ENCODE peak calls at places on chromosomes 2 and 18, in six cellular contexts. T is activated CD4-positive, alpha-beta T cell treated with anti-CD3 and anti-CD28 coated beads for 24 hours; Y is left cardiac atrium; V is stimulated activated CD8-positive, alpha-beta memory T cell treated with anti-CD3 and anti-CD28 coated beads, Interleukin-12 subunit alpha, Interleukin-12 subunit beta, amount 100 ng/mL, for 4 hours; L is glomerular endothelial cell; O is GM12891. S is an unnamed sample.

GRCh38 chr2:130768191-130768855 is 13.0 kb downstream of the AMER3 start:
- DNase-seq in O (no peak), L (no peak), Y (no peak), T (no peak), V (no peak), S (no peak)

GRCh38 chr2:26598336-26599006 is 42.7 kb downstream of the CIB4 start:
- DNase-seq in O (no peak), Y (no peak), L (no peak), T (no peak), V (no peak), S (peak)

GRCh38 chr2:54336977-54337255 is 80.9 kb upstream of the TSPYL6 start:
- DNase-seq in L (no peak), V (no peak), O (no peak), Y (no peak), T (no peak), S (no peak)

GRCh38 chr2:128269358-128270305 is 49.0 kb downstream of the HS6ST1 start:
- DNase-seq in V (no peak), L (no peak), T (no peak), O (no peak), Y (peak), S (peak)

GRCh38 chr2:192413812-192414424 is 219.2 kb upstream of the TMEFF2 start:
- DNase-seq in Y (no peak), V (no peak), O (no peak), L (no peak), T (no peak), S (no peak)

GRCh38 chr18:79199691-79200374 is 130.6 kb downstream of the ATP9B start:
- DNase-seq in O (no peak), Y (no peak), V (no peak), T (no peak), L (no peak), S (no peak)

GRCh38 chr18:36158261-36158867 is 28.7 kb downstream of the ELP2 start:
- DNase-seq in T (no peak), V (no peak), L (no peak), Y (no peak), O (no peak), S (no peak)

GRCh38 chr2:165009466-165009865 is 54.1 kb upstream of the SLC38A11 start:
- DNase-seq in Y (no peak), V (no peak), T (no peak), L (no peak), O (no peak), S (no peak)

GRCh38 chr2:23404426-23404825 is 19.4 kb downstream of the KLHL29 start:
- DNase-seq in T (no peak), Y (no peak), L (peak), V (no peak), O (no peak), S (no peak)

GRCh38 chr2:178891959-178892485 is 84.8 kb upstream of the TTN start:
- DNase-seq in V (no peak), T (no peak), Y (no peak), L (no peak), O (no peak), S (no peak)

GRCh38 chr18:23099621-23100020 is 35.7 kb upstream of the CABLES1 start:
- DNase-seq in T (no peak), Y (no peak), L (no peak), V (no peak), O (no peak), S (no peak)

GRCh38 chr2:73050011-73050617 is 21.4 kb downstream of the SFXN5 start:
- DNase-seq in Y (no peak), T (no peak), O (no peak), V (no peak), L (no peak), S (peak)

GRCh38 chr2:118716102-118716501 is 131.3 kb downstream of the EN1 start:
- DNase-seq in V (no peak), O (no peak), Y (no peak), T (no peak), L (no peak), S (no peak)

GRCh38 chr18:7946724-7947377 is 379.7 kb downstream of the PTPRM start:
- DNase-seq in V (no peak), Y (peak), L (no peak), T (peak), O (no peak), S (no peak)

GRCh38 chr2:10552220-10552870 is 104.2 kb upstream of the ODC1 start:
- DNase-seq in O (no peak), T (no peak), L (no peak), V (no peak), Y (no peak), S (no peak)

GRCh38 chr2:33681333-33681732 is 82.2 kb upstream of the FAM98A start:
- DNase-seq in V (no peak), L (peak), Y (no peak), O (no peak), T (no peak), S (no peak)

GRCh38 chr2:167759531-167759930 is 487.9 kb downstream of the STK39 start:
- DNase-seq in T (no peak), O (no peak), Y (no peak), V (no peak), L (no peak), S (no peak)

GRCh38 chr2:46163804-46164569 is 133.2 kb upstream of the EPAS1 start:
- DNase-seq in O (no peak), V (no peak), T (no peak), L (no peak), Y (no peak), S (no peak)

GRCh38 chr2:47809903-47810302 is 27.0 kb downstream of the MSH6 start:
- DNase-seq in Y (no peak), T (no peak), V (no peak), L (no peak), O (no peak), S (no peak)

GRCh38 chr2:28413152-28413895 is 20.7 kb downstream of the FOSL2 start:
- DNase-seq in V (no peak), L (no peak), T (no peak), Y (no peak), O (no peak), S (peak)

GRCh38 chr2:98664323-98664722 is 55.9 kb downstream of the UNC50 start:
- DNase-seq in Y (no peak), L (no peak), T (no peak), O (no peak), V (no peak), S (no peak)

GRCh38 chr2:1775511-1776035 is 31.3 kb upstream of the PXDN start:
- DNase-seq in O (no peak), Y (no peak), V (no peak), L (no peak), T (no peak), S (no peak)

GRCh38 chr18:13141209-13141608 is 77.4 kb upstream of the LDLRAD4 start:
- DNase-seq in Y (no peak), O (no peak), L (no peak), V (no peak), T (no peak), S (no peak)

GRCh38 chr2:33074197-33074596 is 127.4 kb downstream of the LTBP1 start:
- DNase-seq in O (no peak), V (no peak), T (no peak), Y (no peak), L (no peak), S (no peak)

GRCh38 chr2:24883946-24884345 is 36.1 kb downstream of the ADCY3 start:
- DNase-seq in V (no peak), O (no peak), T (no peak), L (no peak), Y (no peak), S (no peak)

GRCh38 chr2:71688530-71688929 is 235.2 kb downstream of the DYSF start:
- DNase-seq in V (no peak), T (no peak), O (no peak), L (no peak), Y (no peak), S (no peak)

GRCh38 chr2:162385516-162385915 is 41.6 kb downstream of the GCA start:
- DNase-seq in T (no peak), Y (no peak), L (no peak), O (no peak), V (no peak), S (no peak)

GRCh38 chr18:74288041-74288440 is 3.7 kb downstream of the CYB5A start:
- DNase-seq in L (no peak), V (no peak), O (no peak), Y (no peak), T (no peak), S (peak)

GRCh38 chr2:156635646-156636045 is 199.5 kb downstream of the GPD2 start:
- DNase-seq in V (no peak), O (no peak), L (no peak), T (no peak), Y (no peak), S (no peak)

GRCh38 chr2:65940856-65941255 is 494.1 kb upstream of the MEIS1 start:
- DNase-seq in T (no peak), O (no peak), Y (no peak), V (no peak), L (no peak), S (no peak)

GRCh38 chr2:227447606-227448005 is 24.4 kb upstream of the AGFG1 start:
- DNase-seq in L (no peak), O (no peak), T (no peak), Y (no peak), V (no peak), S (no peak)

GRCh38 chr18:76981388-76981968 is 151.1 kb downstream of the MBP start:
- DNase-seq in O (no peak), V (no peak), T (no peak), L (no peak), Y (no peak), S (peak)

GRCh38 chr2:170423919-170424318 is 246.0 kb downstream of the MYO3B start:
- DNase-seq in V (no peak), Y (no peak), O (no peak), T (no peak), L (no peak), S (no peak)

GRCh38 chr2:219089330-219089729 is 28.6 kb upstream of the IHH start:
- DNase-seq in O (no peak), V (no peak), Y (no peak), T (no peak), L (no peak), S (no peak)

GRCh38 chr2:72149556-72150156 is 2.0 kb upstream of the CYP26B1 start:
- DNase-seq in Y (peak), T (no peak), O (no peak), V (no peak), L (no peak), S (peak)

GRCh38 chr2:74814102-74814501 is 19.8 kb upstream of the HK2 start:
- DNase-seq in Y (no peak), O (no peak), L (no peak), T (no peak), V (no peak), S (no peak)

GRCh38 chr18:27413495-27414401 is 228.6 kb upstream of the CHST9 start:
- DNase-seq in V (no peak), L (no peak), T (no peak), O (no peak), Y (no peak), S (no peak)

GRCh38 chr2:31333527-31334183 is 80.9 kb downstream of the XDH start:
- DNase-seq in T (peak), O (peak), V (peak), Y (peak), L (peak), S (peak)

GRCh38 chr2:172777431-172777830 is 41.8 kb downstream of the RAPGEF4 start:
- DNase-seq in V (no peak), Y (no peak), O (no peak), T (no peak), L (no peak), S (no peak)